ENCODE peak calls at places on chromosomes 5 and 9, in four cellular contexts. Q is HCT116, K is hypothalamus, S is GM06990. Y is an unnamed sample.

GRCh38 chr9:112174965-112175795 is at the start of gene SUSD1:
- DNase-seq in S (peak), K (peak), Q (no peak), Y (no peak)

GRCh38 chr9:134705786-134706185 is 64.2 kb downstream of the COL5A1 start:
- DNase-seq in S (no peak), K (no peak), Q (no peak), Y (no peak)

GRCh38 chr9:114002271-114002985 is 75.7 kb downstream of the AMBP start:
- DNase-seq in S (no peak), Q (no peak), K (no peak), Y (no peak)

GRCh38 chr5:113223315-113223714 is 211.5 kb downstream of the TSSK1B start:
- DNase-seq in Q (no peak), K (no peak), S (no peak), Y (no peak)

GRCh38 chr5:178739452-178740180 is 9.2 kb upstream of the ZNF354A start:
- DNase-seq in S (no peak), Q (no peak), K (no peak), Y (no peak)

GRCh38 chr5:61205013-61205412 is 42.7 kb upstream of the SMIM15 start:
- DNase-seq in S (no peak), K (no peak), Q (no peak), Y (no peak)

GRCh38 chr5:80704221-80704620 is 49.4 kb upstream of the DHFR start:
- DNase-seq in Q (no peak), S (no peak), K (no peak), Y (no peak)

GRCh38 chr5:36948041-36948440 is 71.5 kb downstream of the NIPBL start:
- DNase-seq in Q (no peak), K (no peak), S (no peak), Y (no peak)

GRCh38 chr5:111367081-111367480 is 142.9 kb downstream of the CAMK4 start:
- DNase-seq in S (no peak), K (no peak), Q (peak), Y (no peak)

GRCh38 chr5:101942321-101942882 is 353.7 kb downstream of the SLCO4C1 start:
- DNase-seq in S (peak), Q (peak), K (no peak), Y (peak)

GRCh38 chr9:14170973-14171596 is 142.9 kb downstream of the NFIB start:
- DNase-seq in K (no peak), S (no peak), Q (no peak), Y (no peak)

GRCh38 chr5:105554613-105555169 is 1992.1 kb upstream of the NUDT12 start:
- DNase-seq in S (no peak), K (no peak), Q (no peak), Y (no peak)

GRCh38 chr5:77957931-77958476 is 181.9 kb upstream of the TBCA start:
- DNase-seq in K (peak), S (no peak), Q (no peak), Y (peak)

GRCh38 chr5:75603421-75603820 is 7.8 kb upstream of the ANKDD1B start:
- DNase-seq in Q (no peak), K (no peak), S (no peak), Y (no peak)

GRCh38 chr5:2608391-2608790 is 143.1 kb downstream of the IRX2 start:
- DNase-seq in Q (no peak), K (no peak), S (no peak), Y (no peak)

GRCh38 chr9:94150890-94151660 is 66.8 kb downstream of the PTPDC1 start:
- DNase-seq in S (no peak), K (no peak), Q (no peak), Y (no peak)

GRCh38 chr5:149801307-149801985 is 71.3 kb downstream of the PPARGC1B start:
- DNase-seq in S (no peak), Q (no peak), K (no peak), Y (no peak)

GRCh38 chr5:152256580-152256979 is 148.5 kb downstream of the NMUR2 start:
- DNase-seq in Q (no peak), S (no peak), K (no peak), Y (no peak)

GRCh38 chr9:5626727-5627634 is 1.9 kb upstream of the RIC1 start:
- DNase-seq in Q (no peak), K (no peak), S (peak), Y (peak)

GRCh38 chr5:160774646-160775313 is 77.2 kb downstream of the ATP10B start:
- DNase-seq in Q (no peak), K (no peak), S (no peak), Y (no peak)

GRCh38 chr9:96245399-96245798 is 56.6 kb downstream of the HSD17B3 start:
- DNase-seq in S (no peak), K (no peak), Q (no peak), Y (no peak)

GRCh38 chr5:160353379-160353778 is 17.0 kb downstream of the C1QTNF2 start:
- DNase-seq in S (no peak), Q (no peak), K (peak), Y (no peak)

Y was measured in SK-N-MC.